ENCODE peak calls at places on chromosomes 5 and 9, in four cellular contexts. G, A, P and K are unnamed samples.

GRCh38 chr5:133410335-133410828 is 202.0 kb downstream of the FSTL4 start:
- DNase-seq in A (no peak), G (no peak), P (no peak), K (no peak)

GRCh38 chr9:72305102-72305546 is 59.9 kb downstream of the ZFAND5 start:
- DNase-seq in G (no peak), P (no peak), A (no peak), K (peak)

GRCh38 chr9:122336189-122336588 is 34.6 kb upstream of the PTGS1 start:
- DNase-seq in P (no peak), A (no peak), G (no peak), K (no peak)

GRCh38 chr5:17113174-17113941 is 104.1 kb upstream of the BASP1 start:
- DNase-seq in G (no peak), P (no peak), A (peak), K (no peak)

GRCh38 chr5:60945760-60946253 is 802 bp downstream of the NDUFAF2 start:
- DNase-seq in G (peak), P (peak), A (no peak), K (no peak)

GRCh38 chr5:154240595-154240994 is 50.1 kb downstream of the GALNT10 start:
- DNase-seq in A (no peak), G (no peak), P (no peak), K (no peak)

GRCh38 chr5:119398713-119399492 is 43.1 kb downstream of the TNFAIP8 start:
- DNase-seq in A (no peak), G (no peak), P (no peak), K (peak)

GRCh38 chr5:79547982-79548381 is 34.0 kb upstream of the HOMER1 start:
- DNase-seq in P (peak), A (no peak), G (no peak), K (no peak)

GRCh38 chr5:138601444-138601843 is 26.2 kb upstream of the HSPA9 start:
- DNase-seq in A (peak), P (no peak), G (no peak), K (no peak)

GRCh38 chr5:65190328-65191053 is 291.2 kb downstream of the ADAMTS6 start:
- DNase-seq in G (peak), P (no peak), A (peak), K (no peak)

GRCh38 chr5:135551593-135552447 is 16.1 kb upstream of the NEUROG1 start:
- DNase-seq in P (peak), A (no peak), G (peak), K (peak)

GRCh38 chr9:125803526-125803925 is 56.4 kb downstream of the PBX3 start:
- DNase-seq in A (no peak), P (no peak), G (no peak), K (no peak)

GRCh38 chr9:4225291-4226119 is 74.4 kb downstream of the GLIS3 start:
- DNase-seq in G (no peak), A (peak), P (no peak), K (no peak)

GRCh38 chr5:32279786-32280185 is 33.0 kb downstream of the MTMR12 start:
- DNase-seq in A (no peak), P (no peak), G (no peak), K (no peak)

GRCh38 chr5:31361234-31361633 is 167.7 kb downstream of the CDH6 start:
- DNase-seq in P (no peak), G (no peak), A (peak), K (no peak)

GRCh38 chr5:132487841-132488555 is 2.6 kb downstream of the IRF1 start:
- DNase-seq in P (no peak), A (no peak), G (no peak), K (peak)

GRCh38 chr5:149153751-149154610 is 12.7 kb downstream of the ABLIM3 start:
- DNase-seq in G (no peak), P (no peak), A (peak), K (peak)

GRCh38 chr5:114360816-114361723 is 800 bp upstream of the KCNN2 start:
- DNase-seq in A (no peak), P (no peak), G (peak), K (no peak)

GRCh38 chr5:133531634-133532033 is 80.7 kb downstream of the FSTL4 start:
- DNase-seq in G (no peak), A (peak), P (no peak), K (no peak)

GRCh38 chr5:51024263-51024662 is 357.8 kb downstream of the PARP8 start:
- DNase-seq in A (no peak), P (no peak), G (no peak), K (no peak)

GRCh38 chr9:84874583-84874982 is 205.1 kb downstream of the NTRK2 start:
- DNase-seq in P (no peak), G (no peak), A (no peak), K (no peak)

GRCh38 chr5:140321796-140322195 is 18.9 kb upstream of the PFDN1 start:
- DNase-seq in G (no peak), P (no peak), A (no peak), K (peak)

GRCh38 chr9:136685792-136686533 is 1.3 kb downstream of the AGPAT2 start:
- DNase-seq in G (no peak), P (no peak), A (no peak), K (no peak)

GRCh38 chr5:141636413-141637265 is at the start of the genes HDAC3 and RELL2:
- DNase-seq in P (no peak), G (peak), A (no peak), K (peak)

GRCh38 chr9:95181226-95181818 is 136.2 kb downstream of the FANCC start:
- DNase-seq in P (no peak), A (no peak), G (peak), K (no peak)
- TF ChIP-seq CTCF in P (peak), A (no peak), G (peak), K (peak)

DNA sequence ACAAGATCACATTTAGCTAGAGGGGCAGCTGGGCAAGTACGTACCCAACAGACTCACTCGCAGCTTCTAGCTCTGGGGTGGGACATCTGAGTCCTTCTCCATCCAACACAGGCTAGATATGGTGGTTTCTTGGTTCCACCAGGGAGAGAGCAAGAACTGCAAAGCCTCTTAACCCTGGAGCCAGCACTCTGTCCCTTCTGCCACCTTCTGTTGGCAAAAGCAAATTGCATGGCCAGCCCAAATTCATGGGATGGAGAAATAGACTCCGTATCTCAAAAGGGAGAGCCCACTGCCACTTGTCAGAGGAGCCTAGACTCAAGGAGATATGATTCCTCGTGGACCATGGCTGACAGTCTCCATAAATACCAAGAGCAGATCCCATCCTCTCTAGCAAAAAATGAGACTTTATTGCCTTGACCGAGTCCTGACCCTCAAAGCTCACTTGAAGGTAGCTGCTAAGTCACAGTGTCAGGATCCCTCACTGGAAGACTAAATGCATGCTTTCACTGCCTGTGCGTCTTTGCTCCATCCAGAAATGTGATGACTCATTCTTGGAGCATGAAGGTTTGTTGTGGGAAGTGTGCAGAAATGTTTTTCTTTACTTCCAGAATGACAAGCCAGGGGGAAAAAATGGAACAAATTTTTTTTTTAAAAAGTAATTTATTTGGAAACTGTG is 28.8 kb upstream of the ROR2 start:
- DNase-seq in A (peak), G (no peak), P (peak), K (no peak)
- TF ChIP-seq CTCF in A (peak), G (peak), P (peak), K (peak)

DNA sequence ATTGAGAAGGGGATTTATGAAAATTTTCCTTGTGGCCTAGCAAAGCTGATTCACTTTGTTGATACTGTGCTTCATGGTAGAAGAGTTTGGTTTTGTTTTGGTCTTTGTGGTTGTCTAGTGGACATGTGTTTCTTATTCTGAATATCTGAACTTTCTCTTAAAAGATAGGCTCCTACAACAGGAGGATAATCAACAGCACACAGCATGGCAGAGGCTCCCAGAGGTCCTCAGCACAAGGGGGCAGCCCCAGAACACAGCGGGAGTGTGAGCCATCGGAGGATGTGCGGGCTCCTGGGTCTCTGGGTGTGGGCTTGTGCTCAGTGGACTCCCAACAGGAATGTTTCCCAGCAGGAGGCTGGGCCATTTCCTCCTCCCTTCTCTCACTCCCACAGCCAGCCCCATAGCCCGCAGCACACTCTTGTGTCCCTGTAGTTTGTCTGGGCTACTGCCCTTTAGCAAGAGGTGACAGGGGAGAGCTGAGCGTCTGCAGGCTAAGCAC is 164.3 kb upstream of the OTULINL start:
- DNase-seq in A (no peak), P (no peak), G (peak), K (no peak)
- TF ChIP-seq CTCF in A (peak), P (no peak), G (no peak), K (no peak)

GRCh38 chr5:120684749-120685415 is 220.8 kb downstream of the PRR16 start:
- DNase-seq in A (no peak), P (no peak), G (no peak), K (no peak)
- TF ChIP-seq CTCF in A (peak), P (no peak), G (no peak), K (no peak)

GRCh38 chr5:82399111-82399510 is 121.0 kb upstream of the RPS23 start:
- DNase-seq in G (no peak), A (no peak), P (no peak), K (no peak)
- TF ChIP-seq CTCF in G (no peak), A (no peak), P (no peak), K (no peak)

GRCh38 chr5:90855296-90855990 is 296.8 kb downstream of the ADGRV1 start:
- DNase-seq in A (no peak), G (no peak), P (no peak), K (no peak)

GRCh38 chr5:90844931-90845330 is 286.3 kb downstream of the ADGRV1 start:
- DNase-seq in A (no peak), G (no peak), P (no peak), K (no peak)

GRCh38 chr5:90853759-90854515 is 295.3 kb downstream of the ADGRV1 start:
- DNase-seq in G (no peak), P (no peak), A (no peak), K (no peak)

DNA sequence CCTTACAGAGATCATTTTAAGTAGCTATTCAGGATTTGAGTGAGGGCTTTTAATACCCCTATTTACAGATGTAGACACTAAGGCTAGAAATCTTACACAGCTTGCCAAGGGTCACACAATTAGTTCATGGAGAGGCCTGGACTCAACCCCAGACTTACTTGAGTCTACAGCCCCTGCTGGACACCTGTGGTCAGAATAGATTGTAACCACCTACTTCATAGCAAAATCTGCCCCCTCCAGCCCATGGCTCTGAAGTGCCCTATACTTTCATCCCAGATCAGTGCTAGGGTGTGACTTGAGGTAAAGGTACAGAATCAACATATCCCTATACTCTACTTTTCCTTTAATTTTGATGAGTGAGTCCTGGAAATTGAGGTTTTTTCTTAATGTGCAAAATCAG is 291.3 kb downstream of the ADGRV1 start:
- DNase-seq in P (no peak), G (no peak), A (no peak), K (no peak)
- TF ChIP-seq CTCF in P (no peak), G (no peak), A (no peak), K (no peak)

GRCh38 chr5:10144040-10144439 is 105.6 kb downstream of the ATPSCKMT start:
- DNase-seq in A (no peak), P (no peak), G (no peak), K (no peak)

GRCh38 chr5:10138385-10139057 is 111.2 kb downstream of the ATPSCKMT start:
- DNase-seq in G (no peak), P (no peak), A (no peak), K (no peak)

GRCh38 chr5:10145922-10146321 is 103.8 kb downstream of the ATPSCKMT start:
- DNase-seq in A (peak), P (no peak), G (no peak), K (no peak)

DNA sequence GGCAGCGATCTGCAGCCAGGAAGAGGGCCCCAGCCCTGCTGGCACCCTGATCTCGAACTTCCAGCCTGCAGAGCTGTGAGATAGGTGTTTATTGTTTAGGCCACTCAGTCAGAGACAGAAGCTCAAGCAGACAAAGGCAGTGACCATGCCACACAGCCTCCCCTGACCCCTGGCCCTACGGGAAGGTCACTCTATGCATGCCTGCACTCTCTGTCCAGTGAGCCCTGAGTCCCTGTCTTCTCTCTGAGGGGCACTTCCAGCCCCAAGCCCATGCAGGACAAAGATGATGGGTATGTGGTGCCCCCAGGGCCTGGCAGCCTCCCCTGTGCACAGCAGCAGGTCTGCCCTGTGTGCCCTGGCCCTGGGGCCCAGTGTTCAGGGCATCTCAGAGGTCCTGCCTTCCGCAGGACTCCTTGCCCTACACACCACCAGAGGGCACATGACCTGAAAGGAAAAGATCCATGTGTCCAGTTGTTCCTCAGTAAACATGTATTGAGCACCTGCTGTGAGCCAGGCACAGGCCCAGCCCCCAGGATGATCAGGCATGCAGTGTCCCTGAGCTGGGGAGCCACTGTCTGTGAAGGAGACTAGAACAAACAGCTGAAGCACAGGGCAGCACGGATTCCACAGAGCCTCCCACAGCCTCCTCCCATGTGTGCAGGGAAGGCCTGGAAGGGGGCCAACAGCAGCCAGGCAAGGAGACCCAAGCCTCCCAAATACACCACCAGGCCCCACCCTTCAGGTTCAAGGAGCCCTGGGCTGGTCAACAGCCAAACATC is 109.3 kb downstream of the ATPSCKMT start:
- DNase-seq in A (no peak), P (peak), G (no peak), K (no peak)
- TF ChIP-seq CTCF in A (peak), P (peak), G (no peak), K (no peak)

DNA sequence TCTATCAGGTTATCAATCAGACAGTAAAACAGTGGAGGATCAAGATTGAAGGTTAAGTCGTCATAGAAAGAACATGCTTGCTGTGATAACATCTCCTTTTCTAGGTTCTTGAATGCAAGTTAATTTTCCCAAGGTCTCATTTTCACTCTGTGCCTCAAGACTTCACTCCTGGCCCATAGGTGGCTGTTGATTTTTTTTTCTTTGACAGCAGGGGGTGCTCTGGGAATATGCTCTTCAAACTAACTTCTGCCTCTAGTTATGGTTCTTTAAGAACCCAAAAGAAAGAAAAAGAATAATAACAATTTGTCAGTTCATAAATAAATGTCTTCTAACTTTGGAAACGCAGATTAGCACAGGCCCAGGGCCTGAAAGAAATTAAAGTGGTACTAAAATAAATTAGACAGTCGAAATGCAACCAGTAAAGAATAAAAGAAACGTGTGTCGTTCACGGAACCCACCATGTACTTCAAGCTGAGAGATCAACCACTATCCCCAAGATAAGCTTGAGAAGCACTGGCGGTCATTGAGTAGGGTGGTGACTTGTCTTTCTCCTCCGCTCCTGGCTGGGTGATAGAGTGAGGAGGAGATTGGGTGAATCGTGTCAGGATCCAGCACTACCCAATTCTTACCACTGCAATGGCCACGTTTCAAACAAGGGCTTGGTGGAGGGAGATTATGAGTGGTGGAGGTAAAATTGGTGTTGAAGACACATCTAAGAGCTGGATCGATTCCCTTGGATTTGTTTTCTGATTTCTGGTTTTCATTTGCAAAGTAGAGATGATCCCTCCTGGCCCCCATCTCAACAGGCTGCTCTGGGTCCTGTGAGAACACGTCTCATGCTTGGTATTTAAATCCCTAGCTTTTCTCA is 93.4 kb upstream of the IRX4 start:
- DNase-seq in P (peak), G (no peak), A (no peak), K (no peak)
- TF ChIP-seq CTCF in P (peak), G (peak), A (no peak), K (peak)